ENCODE peak calls at places on chromosomes 11 and 22, in seven cellular contexts. F is GM12878, U is cardiac muscle cell, Q is colonic mucosa, A is lower lobe of right lung, K is pancreas, Z is heart left ventricle. V is an unnamed sample. For H3K4me1, the result is how much of the 10 kb centered on the place peaks cover.

GRCh38 chr22:17095538-17095937 is 10.7 kb downstream of the IL17RA start:
- DNase-seq in U (peak), Q (no peak), A (no peak), F (no peak), K (no peak), Z (no peak), V (no peak)

GRCh38 chr11:110711776-110712642 is at the start of gene ARHGAP20:
- DNase-seq in Z (peak), A (peak), Q (peak), U (peak), F (no peak), K (peak), V (peak)

GRCh38 chr11:18243783-18244362 is 4.6 kb downstream of the SAA2 start:
- DNase-seq in K (no peak), A (no peak), Q (peak), F (peak), U (peak), Z (no peak), V (peak)

GRCh38 chr11:100716848-100717247 is 29.8 kb downstream of the ARHGAP42 start:
- DNase-seq in K (no peak), A (no peak), U (no peak), Q (no peak), Z (no peak), F (no peak), V (no peak)

GRCh38 chr11:118533769-118534729 is 3.1 kb downstream of the TMEM25 start:
- DNase-seq in Z (no peak), K (no peak), U (no peak), F (no peak), Q (no peak), A (no peak), V (no peak)

GRCh38 chr11:112024178-112024777 is 930 bp upstream of the DLAT start:
- DNase-seq in Q (no peak), Z (no peak), U (no peak), A (no peak), F (no peak), K (no peak), V (no peak)

GRCh38 chr22:31753005-31753633 is 700 bp upstream of the DEPDC5 start:
- DNase-seq in Z (peak), Q (peak), U (peak), K (peak), F (no peak), A (peak), V (peak)

GRCh38 chr22:36662981-36663380 is 40.6 kb downstream of the CACNG2 start:
- DNase-seq in Q (no peak), Z (no peak), A (no peak), K (no peak), U (no peak), F (no peak), V (no peak)

GRCh38 chr11:46330887-46331652 is 16.2 kb upstream of the DGKZ start:
- DNase-seq in K (no peak), Z (no peak), Q (no peak), U (no peak), A (no peak), F (no peak), V (no peak)

GRCh38 chr11:58575377-58576020 is at the start of gene LPXN:
- DNase-seq in F (no peak), U (no peak), Z (no peak), A (no peak), K (no peak), Q (no peak), V (no peak)

GRCh38 chr22:24582111-24582814 is 10.6 kb downstream of the LRRC75B start:
- DNase-seq in A (no peak), U (no peak), F (no peak), Z (peak), K (peak), Q (no peak), V (no peak)

GRCh38 chr11:9748361-9748970 is 84.6 kb downstream of the SWAP70 start:
- DNase-seq in A (peak), U (peak), Z (peak), F (peak), K (no peak), Q (peak), V (peak)

GRCh38 chr11:110712643-110713468 is 619 bp upstream of the ARHGAP20 start:
- DNase-seq in F (no peak), Z (no peak), U (peak), Q (peak), A (no peak), K (no peak), V (no peak)

GRCh38 chr11:128470081-128470480 is 117.3 kb downstream of the ETS1 start:
- DNase-seq in Z (no peak), K (no peak), Q (no peak), A (no peak), F (no peak), U (no peak), V (no peak)

GRCh38 chr11:117610045-117610444 is 187.0 kb downstream of the DSCAML1 start:
- DNase-seq in U (no peak), K (no peak), A (no peak), F (peak), Z (no peak), Q (no peak), V (no peak)

GRCh38 chr11:96161271-96162089 is 181.5 kb downstream of the MAML2 start:
- DNase-seq in Q (no peak), K (no peak), U (no peak), A (no peak), F (no peak), Z (no peak), V (no peak)

GRCh38 chr11:125593113-125593761 is 585 bp downstream of the STT3A start:
- DNase-seq in F (no peak), Q (peak), Z (no peak), U (no peak), A (no peak), K (no peak), V (no peak)

GRCh38 chr11:27234043-27234668 is 128.9 kb downstream of the CCDC34 start:
- DNase-seq in A (no peak), K (no peak), F (peak), U (peak), Z (peak), Q (peak), V (no peak)

GRCh38 chr22:45455621-45456020 is 42.1 kb downstream of the RIBC2 start:
- DNase-seq in K (no peak), F (no peak), U (no peak), A (no peak), Q (no peak), Z (no peak), V (no peak)
- H3K4me1 ChIP-seq in K (under half), F (under half), U (under half), A (under half), Q (under half), Z (under half), V (under half)

GRCh38 chr11:123056835-123057491 is 5.0 kb downstream of the HSPA8 start:
- DNase-seq in Q (no peak), K (no peak), A (no peak), U (no peak), Z (no peak), F (no peak), V (no peak)
- TF ChIP-seq CTCF in Q (no peak), K (no peak), A (no peak), U (no peak), Z (no peak), F (no peak), V (no peak)

GRCh38 chr11:88312665-88313064 is 24.9 kb downstream of the CTSC start:
- DNase-seq in A (no peak), U (no peak), F (no peak), Z (no peak), Q (no peak), K (no peak), V (no peak)
- H3K4me3 ChIP-seq in A (no peak), U (no peak), F (no peak), Z (no peak), Q (no peak), K (no peak), V (no peak)

GRCh38 chr11:120510406-120511115 is 987 bp upstream of the GRIK4 start:
- DNase-seq in U (no peak), F (no peak), Q (no peak), K (no peak), A (peak), Z (no peak), V (peak)
- H3K4me1 ChIP-seq in U (under half), F (under half), Q (under half), K (under half), A (under half), Z (under half), V (under half)

DNA sequence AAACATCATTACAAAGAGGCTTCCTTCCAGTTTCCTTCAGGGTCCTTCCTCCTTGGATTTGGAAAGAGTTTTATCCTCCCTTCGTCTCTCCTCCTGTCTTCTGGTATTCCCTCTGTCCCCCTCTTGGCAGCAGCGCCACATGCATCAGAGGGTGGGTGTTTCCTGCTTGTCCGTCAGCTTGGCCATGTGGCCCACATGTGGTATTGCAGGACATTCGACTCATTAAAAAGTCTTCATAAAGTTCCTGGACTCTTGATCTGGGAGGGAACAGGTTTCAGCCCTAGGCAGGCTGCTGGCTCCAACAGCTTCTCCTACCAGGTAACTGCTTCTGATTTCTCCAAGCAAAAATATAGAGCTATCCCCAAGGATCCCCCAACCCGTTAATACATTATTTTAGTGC is 189.8 kb downstream of the CSNK2A3 start:
- DNase-seq in F (no peak), Q (no peak), Z (no peak), U (no peak), K (no peak), A (no peak), V (peak)
- TF ChIP-seq CTCF in F (no peak), Q (no peak), Z (peak), U (peak), K (no peak), A (no peak), V (peak)